ENCODE peak calls at places on chromosome 22, in five cellular contexts. A, D, V, Z and B are unnamed samples.
A peak's percentile ranks its signal among the peaks of the same experiment; 100 is the strongest.

GRCh38 chr22:44587004-44587793 is 89.2 kb upstream of the RTL6 start:
- DNase-seq in A (no peak), D (no peak), V (peak; percentile 11), Z (no peak), B (no peak)

GRCh38 chr22:42343551-42344081 is 73.2 kb upstream of the TCF20 start:
- DNase-seq in Z (peak; percentile 78), V (no peak), A (peak; percentile 76), D (no peak), B (no peak)

GRCh38 chr22:25113316-25113721 is 86.3 kb upstream of the CRYBB3 start:
- DNase-seq in V (no peak), A (no peak), Z (no peak), D (no peak), B (no peak)

GRCh38 chr22:42217019-42217751 is 53.3 kb downstream of the TCF20 start:
- DNase-seq in D (no peak), Z (no peak), A (no peak), V (peak; percentile 1), B (no peak)

GRCh38 chr22:29632672-29633071 is 29.2 kb downstream of the NF2 start:
- DNase-seq in V (no peak), A (no peak), D (no peak), Z (no peak), B (no peak)

GRCh38 chr22:20395181-20395896 is 1.4 kb downstream of the ZNF74 start:
- DNase-seq in D (no peak), Z (no peak), A (no peak), V (no peak), B (no peak)

GRCh38 chr22:20945578-20945934 is 21.5 kb upstream of the AIFM3 start:
- DNase-seq in Z (no peak), D (no peak), V (no peak), A (no peak), B (no peak)

GRCh38 chr22:17105143-17106129 is 15.7 kb downstream of the TMEM121B start:
- DNase-seq in D (no peak), A (no peak), V (no peak), Z (no peak), B (no peak)

GRCh38 chr22:25497269-25497668 is 67.2 kb upstream of the GRK3 start:
- DNase-seq in D (no peak), V (no peak), A (no peak), Z (peak; percentile 21), B (no peak)

GRCh38 chr22:37080438-37080837 is 28.9 kb downstream of the KCTD17 start:
- DNase-seq in A (no peak), Z (no peak), D (no peak), V (no peak), B (no peak)

GRCh38 chr22:17491090-17491489 is 72.2 kb upstream of the SLC25A18 start:
- DNase-seq in Z (no peak), A (no peak), D (no peak), V (no peak), B (no peak)

GRCh38 chr22:29695129-29695926 is 24.5 kb upstream of the CABP7 start:
- DNase-seq in V (no peak), D (no peak), A (no peak), Z (no peak), B (no peak)

GRCh38 chr22:25081409-25081824 is 118.2 kb upstream of the CRYBB3 start:
- DNase-seq in V (peak; percentile 29), D (peak; percentile 56), Z (no peak), A (peak; percentile 73), B (no peak)

GRCh38 chr22:26409705-26410376 is 19.2 kb upstream of the ASPHD2 start:
- DNase-seq in V (no peak), Z (no peak), D (no peak), A (no peak), B (no peak)

GRCh38 chr22:46592390-46592872 is 27.8 kb upstream of the GRAMD4 start:
- DNase-seq in D (peak; percentile 69), V (no peak), Z (no peak), A (no peak), B (no peak)

GRCh38 chr22:23156286-23156685 is 11.0 kb downstream of the RAB36 start:
- DNase-seq in A (peak; percentile 56), D (no peak), Z (no peak), V (no peak), B (peak; percentile 70)
- TF ChIP-seq CTCF in A (no peak), D (no peak), Z (peak; percentile 3), V (no peak), B (peak; percentile 30)

GRCh38 chr22:43476341-43476740 is 64.5 kb downstream of the MPPED1 start:
- DNase-seq in A (peak; percentile 49), V (peak; percentile 34), D (no peak), Z (no peak), B (peak; percentile 66)
- TF ChIP-seq CTCF in A (no peak), V (no peak), D (no peak), Z (no peak), B (peak; percentile 60)

DNA sequence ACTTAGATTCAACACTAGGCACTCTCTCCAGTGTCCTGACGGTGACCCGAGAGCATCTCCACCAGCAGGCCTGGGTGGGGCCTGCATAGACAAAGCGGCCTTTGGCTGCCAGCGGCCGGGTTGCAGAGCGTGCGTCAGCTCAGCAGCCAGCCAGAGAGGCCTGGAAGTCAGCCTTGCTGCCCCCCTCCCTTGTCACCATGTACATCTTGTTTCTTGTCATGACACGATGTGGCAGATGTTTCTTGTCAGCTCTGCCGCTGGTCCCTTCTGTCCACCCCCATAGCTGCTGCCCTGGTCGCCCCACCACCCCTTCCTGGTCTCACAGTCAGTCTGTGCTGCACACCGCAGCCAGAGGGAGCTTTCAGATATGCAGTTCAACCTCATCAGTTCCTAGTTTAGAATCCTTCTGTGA is 33.1 kb upstream of the CBX7 start:
- DNase-seq in Z (no peak), A (no peak), D (no peak), V (no peak), B (no peak)
- TF ChIP-seq CTCF in Z (peak; percentile 51), A (peak; percentile 13), D (no peak), V (no peak), B (no peak)

GRCh38 chr22:27680636-27681035 is 120.9 kb downstream of the MN1 start:
- DNase-seq in D (no peak), A (no peak), Z (no peak), V (no peak), B (no peak)

GRCh38 chr22:27681037-27681436 is 120.5 kb downstream of the MN1 start:
- DNase-seq in V (no peak), D (no peak), A (no peak), Z (no peak), B (no peak)

GRCh38 chr22:27684856-27685255 is 116.7 kb downstream of the MN1 start:
- DNase-seq in V (no peak), D (no peak), A (no peak), Z (no peak), B (no peak)

GRCh38 chr22:27679722-27680488 is 121.7 kb downstream of the MN1 start:
- DNase-seq in V (no peak), A (no peak), D (no peak), Z (no peak), B (no peak)

GRCh38 chr22:27682438-27682837 is 119.1 kb downstream of the MN1 start:
- DNase-seq in V (no peak), Z (peak; percentile 58), A (peak; percentile 74), D (no peak), B (peak; percentile 62)
- TF ChIP-seq CTCF in V (no peak), Z (peak; percentile 35), A (peak; percentile 81), D (no peak), B (peak; percentile 84)

GRCh38 chr22:31844941-31845340 is 91.1 kb downstream of the DEPDC5 start:
- DNase-seq in V (no peak), A (no peak), Z (no peak), D (no peak), B (no peak)

GRCh38 chr22:31843526-31843925 is 89.7 kb downstream of the DEPDC5 start:
- DNase-seq in A (no peak), V (no peak), D (no peak), Z (no peak), B (no peak)

GRCh38 chr22:31850135-31850534 is 94.2 kb upstream of the YWHAH start:
- DNase-seq in Z (no peak), D (no peak), A (no peak), V (no peak), B (no peak)

GRCh38 chr22:31841029-31841827 is 87.4 kb downstream of the DEPDC5 start:
- DNase-seq in D (no peak), V (no peak), Z (no peak), A (no peak), B (no peak)

DNA sequence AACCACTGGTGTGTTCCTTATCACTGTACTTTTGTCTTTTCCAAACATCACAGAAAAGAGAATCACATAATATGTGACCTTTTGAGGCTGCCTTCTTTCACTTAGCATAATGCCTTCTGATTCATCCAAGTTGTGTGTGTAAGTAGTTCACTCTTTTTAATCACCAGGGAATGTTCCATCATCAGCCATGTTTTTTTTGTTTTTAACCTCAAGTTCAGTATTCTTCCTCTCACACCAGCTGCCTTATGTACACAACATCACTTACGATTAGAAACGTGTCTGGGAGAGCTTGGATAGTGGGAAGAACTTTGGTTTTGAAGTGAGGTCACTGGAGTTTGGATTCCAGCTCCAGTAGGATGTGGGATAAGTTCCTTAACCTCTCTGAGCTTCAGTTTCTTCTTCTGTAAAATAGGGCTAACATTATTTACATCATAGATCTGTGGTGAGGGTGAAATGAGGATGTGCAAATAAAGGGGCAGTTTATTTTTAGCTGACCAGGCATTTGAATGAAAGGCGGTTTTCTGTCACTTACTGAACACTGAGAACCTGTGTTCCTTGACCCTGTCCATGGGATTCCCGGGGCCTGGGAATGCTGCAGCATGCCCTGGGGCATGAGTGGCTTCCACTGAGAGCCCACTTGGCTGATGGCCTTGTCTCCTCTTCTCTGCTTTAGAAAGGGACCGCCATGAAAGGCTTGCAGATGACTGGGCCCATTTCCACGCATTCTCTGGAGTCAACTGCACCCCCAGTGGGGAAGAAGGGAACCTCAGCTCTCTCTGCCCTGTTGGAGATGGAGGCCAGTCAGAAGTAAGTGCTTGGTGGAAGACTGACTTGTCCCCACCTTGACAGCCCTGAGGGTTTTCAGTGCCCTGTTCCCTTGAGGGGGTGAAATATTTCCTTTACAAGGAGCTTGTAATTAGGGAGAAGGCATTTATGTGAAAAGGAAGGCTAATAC is 92.6 kb downstream of the DEPDC5 start:
- DNase-seq in A (peak; percentile 49), D (no peak), Z (no peak), V (peak; percentile 20), B (no peak)
- TF ChIP-seq CTCF in A (peak; percentile 42), D (no peak), Z (peak; percentile 38), V (no peak), B (peak; percentile 50)

DNA sequence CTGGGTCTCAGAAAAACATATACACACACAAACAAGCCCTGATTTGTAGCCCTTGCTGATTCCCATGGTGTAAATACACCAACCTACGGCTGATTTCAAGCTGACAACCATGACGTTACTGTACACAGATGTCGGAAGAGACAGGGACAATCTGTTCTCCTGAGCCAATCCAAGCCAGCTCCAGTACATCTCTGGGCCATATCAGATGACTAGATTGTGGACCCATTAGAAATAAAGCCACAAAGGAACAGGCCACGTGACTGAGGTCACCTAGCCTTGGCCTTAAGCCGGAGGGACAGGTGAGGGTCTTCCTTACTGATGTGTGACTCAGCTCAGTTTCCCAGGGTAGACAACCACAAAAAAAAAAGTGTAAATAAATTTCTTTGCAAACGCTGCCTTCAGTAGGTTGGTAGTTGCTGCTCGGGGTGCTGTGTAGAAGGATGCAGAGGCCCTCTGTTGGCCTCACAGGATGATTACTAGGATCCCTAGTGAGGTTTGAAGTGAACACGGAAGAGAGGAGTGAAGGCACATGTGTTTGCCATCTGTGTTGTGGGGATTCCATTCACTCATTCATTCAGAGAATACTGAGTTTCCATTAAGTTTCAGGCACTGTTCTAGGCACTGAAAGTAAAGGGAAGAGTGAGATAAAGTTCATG is 99.0 kb upstream of the LARGE1 start:
- DNase-seq in V (no peak), Z (no peak), D (no peak), A (peak; percentile 4), B (no peak)
- TF ChIP-seq CTCF in V (no peak), Z (no peak), D (no peak), A (no peak), B (no peak)